ENCODE peak calls at places on chromosomes 2 and 18, in ten cellular contexts. D is T follicular helper cell; P is left ventricle myocardium superior; K is cardiac fibroblast; C is non-pigmented ciliary epithelial cell; V is LNCaP clone FGC; G is NT2/D1; R is mammary epithelial cell; Z is stimulated activated CD4-positive, alpha-beta T cell treated with anti-CD3 and anti-CD28 coated beads, Interleukin-15, amount 100 ng/mL, for 24 hours; E is Kasumi-1. Q is an unnamed sample.

GRCh38 chr2:28045676-28046351 is 155.3 kb downstream of the BABAM2 start:
- DNase-seq in D (no peak), P (no peak), K (peak; percentile 25), C (no peak), V (no peak), G (no peak), R (no peak), Z (no peak), E (no peak), Q (peak; percentile 15)

GRCh38 chr2:29010946-29011649 is 30.0 kb downstream of the TOGARAM2 start:
- DNase-seq in D (peak; percentile 15), P (peak; percentile 57), K (peak; percentile 55), C (peak; percentile 55), V (no peak), G (no peak), R (no peak), Z (peak; percentile 47), E (peak; percentile 18), Q (no peak)

GRCh38 chr2:238724728-238725127 is 123.2 kb upstream of the TWIST2 start:
- DNase-seq in D (no peak), P (no peak), K (no peak), C (no peak), V (no peak), G (no peak), R (no peak), Z (no peak), E (no peak), Q (no peak)

GRCh38 chr2:215414674-215415073 is 21.2 kb downstream of the FN1 start:
- DNase-seq in D (no peak), P (no peak), K (no peak), C (no peak), V (no peak), G (no peak), R (no peak), Z (no peak), E (no peak), Q (no peak)

GRCh38 chr2:68734688-68735525 is at the start of gene ARHGAP25:
- DNase-seq in D (no peak), P (no peak), K (no peak), C (no peak), V (no peak), G (no peak), R (no peak), Z (peak; percentile 80), E (peak; percentile 93), Q (no peak)

GRCh38 chr2:147355706-147356105 is 489.1 kb upstream of the ACVR2A start:
- DNase-seq in D (no peak), P (no peak), K (no peak), C (no peak), V (no peak), G (no peak), R (peak; percentile 19), Z (no peak), E (no peak), Q (no peak)

GRCh38 chr2:63788070-63788469 is 53.6 kb upstream of the UGP2 start:
- DNase-seq in D (no peak), P (no peak), K (peak; percentile 92), C (peak; percentile 48), V (no peak), G (no peak), R (peak; percentile 80), Z (no peak), E (no peak), Q (peak; percentile 95)

GRCh38 chr18:66894851-66895250 is 291.0 kb upstream of the CDH19 start:
- DNase-seq in D (no peak), P (no peak), K (no peak), C (no peak), V (no peak), G (no peak), R (no peak), Z (no peak), E (no peak), Q (peak; percentile 56)

GRCh38 chr18:11504962-11505361 is 104.4 kb upstream of the SLC35G4 start:
- DNase-seq in D (no peak), P (no peak), K (no peak), C (no peak), V (no peak), G (no peak), R (no peak), Z (no peak), E (no peak), Q (no peak)

GRCh38 chr2:237571551-237571950 is 5.2 kb downstream of the PRLH start:
- DNase-seq in D (no peak), P (no peak), K (no peak), C (no peak), V (no peak), G (no peak), R (no peak), Z (no peak), E (no peak), Q (no peak)

GRCh38 chr18:79553154-79553553 is 126.4 kb upstream of the CTDP1 start:
- DNase-seq in D (no peak), P (no peak), K (no peak), C (no peak), V (no peak), G (no peak), R (no peak), Z (no peak), E (no peak), Q (no peak)

GRCh38 chr2:12637754-12638153 is 79.0 kb upstream of the TRIB2 start:
- DNase-seq in D (no peak), P (no peak), K (peak; percentile 60), C (no peak), V (no peak), G (no peak), R (no peak), Z (no peak), E (no peak), Q (peak; percentile 48)

GRCh38 chr2:177665328-177665727 is 272.8 kb downstream of the AGPS start:
- DNase-seq in D (no peak), P (no peak), K (no peak), C (no peak), V (no peak), G (no peak), R (no peak), Z (no peak), E (no peak), Q (no peak)

GRCh38 chr2:112031473-112031872 is 23.6 kb upstream of the TMEM87B start:
- DNase-seq in D (no peak), P (no peak), K (no peak), C (no peak), V (no peak), G (peak; percentile 54), R (no peak), Z (no peak), E (no peak), Q (peak; percentile 22)

GRCh38 chr2:207505728-207506127 is 24.0 kb upstream of the CREB1 start:
- DNase-seq in D (no peak), P (no peak), K (peak; percentile 94), C (peak; percentile 72), V (no peak), G (no peak), R (peak; percentile 94), Z (peak; percentile 56), E (peak; percentile 32), Q (peak; percentile 98)

GRCh38 chr2:102063948-102064678 is 72.4 kb downstream of the IL1R2 start:
- DNase-seq in D (no peak), P (peak; percentile 86), K (peak; percentile 99), C (peak; percentile 96), V (peak; percentile 21), G (peak; percentile 42), R (peak; percentile 91), Z (peak; percentile 73), E (peak; percentile 74), Q (peak; percentile 93)

Q was measured in bronchial epithelial cell.